ENCODE peak calls at places on chromosomes 4 and X, in five cellular contexts. Q is tibial nerve, J is prostate gland, H is gastrocnemius medialis, P is adrenal gland. Y is an unnamed sample.

GRCh38 chrX:12497832-12498591 is 293.2 kb upstream of the PRPS2 start:
- DNase-seq in H (no peak), P (no peak), Q (no peak), J (no peak), Y (no peak)

GRCh38 chrX:23845316-23845932 is 62.3 kb downstream of the APOO start:
- DNase-seq in J (peak), H (no peak), P (no peak), Q (no peak), Y (no peak)

GRCh38 chr4:77075869-77076801 is at the start of gene CCNI:
- DNase-seq in P (peak), H (peak), J (peak), Q (peak), Y (peak)

GRCh38 chr4:5568931-5569330 is 139.4 kb downstream of the EVC2 start:
- DNase-seq in Q (no peak), P (no peak), J (no peak), H (no peak), Y (no peak)

GRCh38 chrX:12042615-12043014 is 95.7 kb upstream of the FRMPD4 start:
- DNase-seq in J (no peak), Q (no peak), H (no peak), P (no peak), Y (no peak)

GRCh38 chr4:38531126-38531737 is 132.8 kb upstream of the KLF3 start:
- DNase-seq in J (no peak), P (no peak), Q (no peak), H (no peak), Y (no peak)

GRCh38 chr4:72505314-72505744 is 63.7 kb downstream of the ADAMTS3 start:
- DNase-seq in Q (no peak), P (peak), H (no peak), J (no peak), Y (no peak)

GRCh38 chr4:24544208-24544607 is 40.1 kb downstream of the DHX15 start:
- DNase-seq in Q (no peak), P (no peak), H (no peak), J (no peak), Y (no peak)

GRCh38 chr4:5465956-5466355 is 242.4 kb downstream of the EVC2 start:
- DNase-seq in Q (no peak), P (no peak), H (no peak), J (no peak), Y (no peak)

GRCh38 chrX:138756234-138756633 is 44.7 kb upstream of the FGF13 start:
- DNase-seq in Q (peak), H (peak), P (peak), J (no peak), Y (no peak)

DNA sequence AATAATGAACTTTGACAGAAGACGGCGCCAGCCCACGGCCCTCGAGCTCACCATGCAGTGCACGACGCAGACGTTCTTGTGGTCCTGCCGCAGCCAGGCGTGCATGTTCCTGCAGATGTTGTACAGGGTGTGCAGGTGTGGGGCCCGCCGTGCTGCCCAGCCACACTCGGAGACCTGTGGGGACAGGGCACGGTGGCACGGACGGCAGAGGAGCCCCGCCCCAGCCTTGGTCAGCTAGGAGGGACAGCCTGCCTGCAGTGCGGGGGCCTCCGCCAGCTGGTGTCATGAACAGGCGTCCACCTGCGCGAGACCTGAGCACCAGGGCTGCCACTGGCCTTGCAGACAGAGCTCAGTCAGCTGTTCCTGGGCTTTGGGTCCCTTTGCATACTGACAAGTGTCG is 49.5 kb downstream of the GAK start:
- DNase-seq in Q (no peak), H (no peak), P (no peak), J (no peak), Y (no peak)
- TF ChIP-seq POLR2A in Q (no peak), H (no peak), P (no peak), J (no peak), Y (no peak)

GRCh38 chr4:7066493-7066892 is 1.4 kb downstream of the GRPEL1 start:
- DNase-seq in Q (no peak), J (no peak), P (peak), H (no peak), Y (no peak)

GRCh38 chr4:7068883-7069282 is 1.0 kb upstream of the GRPEL1 start:
- DNase-seq in P (no peak), Q (no peak), J (no peak), H (no peak), Y (no peak)

GRCh38 chr4:7068279-7068842 is 497 bp upstream of the GRPEL1 start:
- DNase-seq in Q (no peak), P (no peak), J (no peak), H (no peak), Y (no peak)

GRCh38 chr4:7067147-7067522 is 729 bp downstream of the GRPEL1 start:
- DNase-seq in Q (no peak), J (no peak), P (peak), H (no peak), Y (no peak)

GRCh38 chr4:7067523-7068278 is at the start of gene GRPEL1:
- DNase-seq in J (peak), H (peak), Q (peak), P (peak), Y (peak)
- TF ChIP-seq POLR2A in J (peak), H (peak), Q (peak), P (peak), Y (peak)

GRCh38 chr4:3464349-3464905 is 1.3 kb downstream of the DOK7 start:
- DNase-seq in P (no peak), H (no peak), Q (no peak), J (no peak), Y (no peak)

GRCh38 chr4:3462321-3462789 is 751 bp upstream of the DOK7 start:
- DNase-seq in H (no peak), Q (no peak), P (no peak), J (no peak), Y (no peak)

GRCh38 chr4:3461515-3462291 is 1.4 kb upstream of the DOK7 start:
- DNase-seq in Q (no peak), J (peak), H (peak), P (peak), Y (peak)

GRCh38 chr4:3463556-3464348 is 646 bp downstream of the DOK7 start:
- DNase-seq in H (no peak), J (no peak), P (no peak), Q (no peak), Y (no peak)

GRCh38 chr4:3462790-3463415 is at the start of gene DOK7:
- DNase-seq in H (peak), J (no peak), Q (no peak), P (peak), Y (no peak)
- TF ChIP-seq POLR2A in H (peak), J (no peak), Q (no peak), P (no peak), Y (no peak)

DNA sequence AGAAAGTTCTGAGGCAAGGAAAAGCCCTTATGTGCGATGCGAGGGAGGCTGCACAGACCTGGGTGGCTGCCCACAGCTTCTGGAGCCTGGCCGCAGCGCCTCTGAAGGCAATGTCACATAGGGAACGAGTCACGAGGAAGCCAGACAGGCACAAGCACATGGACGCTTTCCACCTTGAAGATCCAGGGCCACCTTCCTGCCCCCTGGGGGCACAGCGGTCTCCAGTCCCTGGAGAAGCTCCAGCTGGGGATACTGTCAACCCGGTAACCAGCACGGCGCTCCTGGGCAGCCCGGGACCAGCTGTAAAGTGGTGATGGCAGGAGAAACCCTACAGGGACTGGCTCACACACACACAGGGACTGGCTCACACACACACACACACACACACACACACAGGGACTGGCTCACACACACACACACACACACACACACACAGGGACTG is 69.7 kb downstream of the MTNR1A start:
- DNase-seq in Q (peak), P (no peak), H (no peak), J (peak), Y (no peak)
- TF ChIP-seq POLR2A in Q (no peak), P (no peak), H (no peak), J (no peak), Y (no peak)

GRCh38 chr4:106314960-106315359 is 1.0 kb downstream of the TBCK start:
- DNase-seq in Q (no peak), P (no peak), H (no peak), J (no peak), Y (no peak)

GRCh38 chr4:106317815-106318214 is 1.5 kb downstream of the AIMP1 start:
- DNase-seq in J (no peak), P (no peak), Q (no peak), H (no peak), Y (no peak)

GRCh38 chr4:106315476-106315967 is 487 bp downstream of the TBCK start:
- DNase-seq in H (no peak), Q (no peak), J (peak), P (peak), Y (peak)

GRCh38 chr4:106316773-106317409 is 541 bp downstream of the AIMP1 start:
- DNase-seq in H (no peak), J (no peak), Q (no peak), P (no peak), Y (no peak)

GRCh38 chr4:106315968-106316772 is at the start of the genes AIMP1 and TBCK:
- DNase-seq in P (peak), J (peak), H (peak), Q (peak), Y (peak)
- TF ChIP-seq POLR2A in P (peak), J (peak), H (peak), Q (peak), Y (peak)

GRCh38 chrX:7110821-7111276 is 36.7 kb upstream of the STS start:
- DNase-seq in H (no peak), J (no peak), Q (no peak), P (no peak), Y (no peak)
- TF ChIP-seq POLR2A in H (no peak), J (no peak), Q (no peak), P (no peak), Y (no peak)

DNA sequence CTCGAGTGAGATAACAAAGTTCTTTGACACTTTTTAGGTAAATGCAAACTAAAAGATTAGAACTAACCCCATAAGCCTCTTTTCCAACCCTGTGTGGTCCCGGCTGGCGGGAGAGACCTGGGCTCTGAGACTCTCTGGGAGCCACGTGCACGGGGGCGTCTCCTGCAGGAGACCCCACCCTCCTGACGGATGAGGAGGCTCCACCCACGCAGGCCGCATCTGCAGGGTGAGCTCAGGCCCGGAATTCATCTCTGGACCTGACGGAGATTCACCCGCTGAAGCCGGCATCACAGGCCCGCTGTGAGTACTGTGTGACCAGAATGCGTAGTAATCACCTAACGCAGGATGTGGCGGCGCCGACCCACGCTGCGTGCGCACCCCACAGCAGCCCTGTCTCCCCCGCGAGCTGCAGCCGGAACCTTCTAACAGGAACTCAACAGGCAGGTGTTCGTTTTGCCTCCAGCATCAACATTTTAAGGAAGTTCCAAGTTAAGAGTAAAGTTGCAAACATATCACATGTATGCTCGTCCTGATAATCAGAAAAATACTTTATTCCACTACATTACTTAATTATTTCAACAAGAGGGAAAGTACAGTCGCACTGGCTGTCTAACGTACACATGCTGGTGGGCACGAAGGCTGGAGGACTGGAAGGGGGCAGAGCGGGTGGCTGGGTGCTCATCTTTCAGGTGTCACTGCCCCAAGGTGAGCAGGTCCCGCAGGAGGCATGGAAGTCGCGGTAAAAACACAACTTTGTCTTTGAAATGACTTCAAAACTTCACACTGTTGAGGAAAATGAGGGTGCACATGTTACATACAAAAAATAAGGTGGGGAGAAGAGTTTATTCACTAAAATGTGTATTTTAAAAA is 44.5 kb downstream of the FGFRL1 start:
- DNase-seq in Q (no peak), P (no peak), J (peak), H (no peak), Y (no peak)
- TF ChIP-seq POLR2A in Q (no peak), P (no peak), J (no peak), H (no peak), Y (no peak)

GRCh38 chrX:38968344-38968743 is 167.1 kb downstream of the MID1IP1 start:
- DNase-seq in P (no peak), J (no peak), H (no peak), Q (no peak), Y (no peak)
- TF ChIP-seq POLR2A in P (no peak), J (no peak), H (no peak), Q (no peak), Y (no peak)